ENCODE peak calls at places on chromosomes 12 and 14, in seven cellular contexts. E, H, L, W, I, B and M are unnamed samples.

GRCh38 chr12:119444462-119445044 is 110.0 kb downstream of the CCDC60 start:
- DNase-seq in E (peak), B (peak), L (no peak), I (peak), W (peak), H (peak), M (peak)

GRCh38 chr12:85920324-85920947 is 46.3 kb downstream of the NTS start:
- DNase-seq in B (peak), I (peak), E (peak), W (peak), H (peak), L (peak), M (peak)

GRCh38 chr14:54197369-54197768 is 199.4 kb upstream of the CDKN3 start:
- DNase-seq in W (no peak), L (no peak), B (no peak), H (no peak), I (peak), E (no peak), M (no peak)

GRCh38 chr14:94942601-94943000 is 172.7 kb upstream of the GSC start:
- DNase-seq in E (no peak), L (no peak), H (no peak), B (no peak), W (no peak), I (no peak), M (no peak)

GRCh38 chr14:64663174-64663573 is 41.0 kb upstream of the PLEKHG3 start:
- DNase-seq in L (peak), E (no peak), B (peak), W (no peak), H (peak), I (no peak), M (no peak)

GRCh38 chr14:59829941-59830734 is 40.4 kb downstream of the RTN1 start:
- DNase-seq in L (no peak), B (peak), W (no peak), I (no peak), H (peak), E (peak), M (no peak)

GRCh38 chr14:60488175-60488574 is 2.3 kb upstream of the C14orf39 start:
- DNase-seq in B (no peak), L (no peak), I (no peak), W (no peak), E (no peak), H (no peak), M (peak)

GRCh38 chr12:123091230-123091629 is 59.7 kb downstream of the PITPNM2 start:
- DNase-seq in I (no peak), L (no peak), B (no peak), E (no peak), W (no peak), H (no peak), M (no peak)

GRCh38 chr12:54338682-54339296 is 13.9 kb downstream of the COPZ1 start:
- DNase-seq in E (no peak), B (no peak), H (peak), W (no peak), I (no peak), L (peak), M (peak)

GRCh38 chr12:82299617-82300016 is 58.6 kb downstream of the CCDC59 start:
- DNase-seq in L (no peak), E (no peak), H (peak), I (peak), W (no peak), B (no peak), M (no peak)

GRCh38 chr14:98858561-98858960 is 413.4 kb downstream of the BCL11B start:
- DNase-seq in H (no peak), L (no peak), I (no peak), W (no peak), E (no peak), B (no peak), M (no peak)

GRCh38 chr12:10614056-10614370 is 604 bp upstream of the MAGOHB start:
- DNase-seq in H (no peak), W (peak), E (no peak), B (no peak), I (no peak), L (no peak), M (no peak)

GRCh38 chr14:33377596-33378390 is 439.1 kb downstream of the NPAS3 start:
- DNase-seq in B (no peak), E (no peak), W (no peak), L (no peak), I (no peak), H (peak), M (no peak)

GRCh38 chr12:117058442-117059072 is 40.7 kb downstream of the TESC start:
- DNase-seq in I (no peak), W (no peak), E (no peak), B (no peak), L (no peak), H (no peak), M (no peak)

GRCh38 chr12:122040579-122041386 is 19.1 kb downstream of the BCL7A start:
- DNase-seq in H (no peak), I (peak), E (no peak), B (no peak), W (no peak), L (no peak), M (peak)

GRCh38 chr14:49858383-49858782 is 5.8 kb upstream of the NEMF start:
- DNase-seq in B (no peak), W (no peak), I (no peak), H (no peak), L (no peak), E (no peak), M (no peak)

GRCh38 chr14:77243853-77244252 is 27.2 kb downstream of the NGB start:
- DNase-seq in E (no peak), B (no peak), W (no peak), L (no peak), H (no peak), I (no peak), M (peak)

GRCh38 chr12:51626115-51626514 is 35.1 kb downstream of the SCN8A start:
- DNase-seq in E (no peak), B (no peak), H (no peak), I (no peak), W (no peak), L (no peak), M (no peak)

GRCh38 chr14:39028620-39029019 is 74.4 kb downstream of the SEC23A start:
- DNase-seq in W (no peak), I (no peak), L (no peak), B (no peak), H (no peak), E (no peak), M (no peak)

GRCh38 chr12:67268335-67268895 is 743 bp upstream of the CAND1 start:
- DNase-seq in I (peak), H (peak), E (peak), W (peak), B (peak), L (peak), M (peak)

GRCh38 chr12:115149279-115149678 is 465.3 kb upstream of the TBX3 start:
- DNase-seq in W (no peak), H (no peak), L (peak), B (no peak), E (no peak), I (no peak), M (no peak)

GRCh38 chr14:103597623-103598372 is 31.2 kb upstream of the KLC1 start:
- DNase-seq in B (no peak), E (peak), H (peak), W (no peak), L (peak), I (peak), M (peak)

GRCh38 chr14:23104070-23104590 is 659 bp downstream of the CIROP start:
- DNase-seq in E (no peak), H (no peak), I (no peak), B (no peak), W (no peak), L (no peak), M (no peak)

GRCh38 chr14:70662816-70663215 is 21.1 kb downstream of the TTC9 start:
- DNase-seq in B (no peak), H (no peak), E (no peak), L (no peak), I (no peak), W (no peak), M (no peak)

DNA sequence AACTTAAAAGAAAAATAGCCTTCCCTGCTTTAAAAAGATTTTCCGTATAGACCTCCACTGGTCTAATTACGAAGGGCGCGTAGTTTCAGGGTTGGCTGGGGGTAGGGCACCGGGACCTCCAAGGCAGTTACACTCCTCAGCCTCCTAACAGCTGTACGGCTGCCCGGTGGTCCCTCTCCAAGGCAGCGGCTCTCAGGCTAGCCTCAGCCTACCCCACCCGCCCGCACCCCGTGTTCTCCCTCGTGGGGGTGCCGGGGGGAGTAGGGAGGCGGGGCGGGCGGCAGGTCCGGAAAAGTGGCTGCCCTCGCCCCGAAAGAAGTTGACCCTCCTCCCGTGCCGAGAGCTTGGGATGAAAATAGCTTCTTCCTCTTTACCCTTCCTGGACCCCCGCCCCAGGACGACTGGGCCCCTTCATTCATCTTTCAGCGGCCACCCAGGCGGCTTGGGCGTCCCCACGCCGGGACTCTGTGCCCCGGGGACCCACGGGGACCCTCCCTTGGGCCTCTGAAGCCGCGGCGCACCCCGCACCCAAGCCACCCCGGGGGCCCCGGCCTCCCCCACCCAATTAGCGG is 991 bp upstream of the RCOR1 start:
- DNase-seq in I (peak), L (peak), E (no peak), B (peak), W (peak), H (peak), M (peak)
- H2AFZ ChIP-seq in I (peak), L (peak), E (no peak), B (peak), W (no peak), H (no peak), M (peak)

GRCh38 chr12:53048033-53048779 is 1.7 kb upstream of the TNS2 start:
- DNase-seq in B (peak), E (no peak), W (peak), H (no peak), L (no peak), I (peak), M (peak)
- TF ChIP-seq CTCF in B (no peak), E (no peak), W (peak), H (no peak), L (peak), I (peak), M (no peak)

GRCh38 chr14:90555126-90556049 is 158.6 kb downstream of the CALM1 start:
- DNase-seq in H (no peak), L (no peak), E (no peak), W (no peak), I (no peak), B (no peak), M (peak)
- H3K27ac ChIP-seq in H (no peak), L (no peak), E (no peak), W (no peak), I (no peak), B (no peak), M (no peak)

GRCh38 chr14:74501691-74502090 is 8.1 kb downstream of the ISCA2 start:
- DNase-seq in I (no peak), W (no peak), B (no peak), H (no peak), E (no peak), L (no peak), M (no peak)
- H2AFZ ChIP-seq in I (no peak), W (no peak), B (no peak), H (no peak), E (no peak), L (peak), M (no peak)